ENCODE peak calls at places on chromosomes 5 and 9, in four cellular contexts. O is OCI-LY7, Q is PC-3, P is neural progenitor cell. V is an unnamed sample.

GRCh38 chr5:139394654-139395566 is at the start of gene PROB1:
- DNase-seq in O (no peak), Q (no peak), P (peak), V (peak)

GRCh38 chr5:45037927-45038326 is 229.2 kb downstream of the MRPS30 start:
- DNase-seq in O (no peak), Q (no peak), P (no peak), V (no peak)

GRCh38 chr5:36602711-36603321 is 3.6 kb upstream of the SLC1A3 start:
- DNase-seq in O (no peak), Q (peak), P (no peak), V (no peak)

GRCh38 chr5:54443264-54443663 is 12.2 kb upstream of the HSPB3 start:
- DNase-seq in O (peak), Q (peak), P (peak), V (peak)

GRCh38 chr5:179275381-179275878 is 69.8 kb downstream of the ADAMTS2 start:
- DNase-seq in O (no peak), Q (no peak), P (no peak), V (no peak)

GRCh38 chr5:94524841-94525697 is 93.3 kb downstream of the KIAA0825 start:
- DNase-seq in O (peak), Q (peak), P (peak), V (peak)

GRCh38 chr5:149048806-149049205 is 14.1 kb downstream of the SH3TC2 start:
- DNase-seq in O (no peak), Q (no peak), P (no peak), V (no peak)

GRCh38 chr9:75087279-75087823 is 604 bp downstream of the NMRK1 start:
- DNase-seq in O (peak), Q (peak), P (peak), V (peak)

GRCh38 chr5:180467028-180467427 is 27.2 kb upstream of the CNOT6 start:
- DNase-seq in O (no peak), Q (peak), P (no peak), V (peak)

GRCh38 chr5:132776077-132776931 is 735 bp downstream of the SEPTIN8 start:
- DNase-seq in O (no peak), Q (peak), P (peak), V (peak)

GRCh38 chr5:167261309-167262100 is 1029.9 kb upstream of the WWC1 start:
- DNase-seq in O (no peak), Q (no peak), P (peak), V (peak)

GRCh38 chr5:98774192-98775046 is 956 bp downstream of the RGMB start:
- DNase-seq in O (peak), Q (peak), P (peak), V (peak)

GRCh38 chr5:65866837-65867508 is 59.4 kb upstream of the ERBIN start:
- DNase-seq in O (no peak), Q (no peak), P (no peak), V (no peak)

GRCh38 chr5:107968465-107968864 is 297.7 kb upstream of the EFNA5 start:
- DNase-seq in O (no peak), Q (peak), P (no peak), V (peak)

GRCh38 chr5:127608077-127608660 is 40.7 kb upstream of the CTXN3 start:
- DNase-seq in O (no peak), Q (no peak), P (no peak), V (no peak)

GRCh38 chr5:37768362-37768761 is 71.5 kb downstream of the GDNF start:
- DNase-seq in O (no peak), Q (no peak), P (no peak), V (no peak)

GRCh38 chr5:83957188-83957587 is 236.5 kb upstream of the HAPLN1 start:
- DNase-seq in O (no peak), Q (peak), P (no peak), V (peak)

GRCh38 chr9:37209431-37210386 is 89.3 kb downstream of the ZCCHC7 start:
- DNase-seq in O (peak), Q (peak), P (peak), V (peak)

GRCh38 chr5:126098330-126099017 is 324.7 kb upstream of the GRAMD2B start:
- DNase-seq in O (no peak), Q (no peak), P (no peak), V (peak)

GRCh38 chr9:137049544-137050449 is 3.8 kb upstream of the NPDC1 start:
- DNase-seq in O (peak), Q (peak), P (peak), V (peak)

GRCh38 chr5:6905423-6905822 is 192.2 kb downstream of the TENT4A start:
- DNase-seq in O (no peak), Q (no peak), P (no peak), V (peak)

GRCh38 chr9:33893861-33894260 is 76.9 kb downstream of the UBE2R2 start:
- DNase-seq in O (no peak), Q (no peak), P (no peak), V (no peak)

GRCh38 chr9:69996947-69997346 is 46.7 kb upstream of the MAMDC2 start:
- DNase-seq in O (no peak), Q (no peak), P (no peak), V (no peak)

GRCh38 chr9:111400564-111400898 is 70.5 kb upstream of the OR2K2 start:
- DNase-seq in O (no peak), Q (no peak), P (no peak), V (peak)

GRCh38 chr5:139374909-139375308 is 8.2 kb downstream of the SLC23A1 start:
- DNase-seq in O (no peak), Q (no peak), P (no peak), V (no peak)

GRCh38 chr5:139385061-139385889 is 2.2 kb upstream of the SLC23A1 start:
- DNase-seq in O (peak), Q (no peak), P (no peak), V (peak)

GRCh38 chr5:560792-561166 is 36.5 kb upstream of the SLC9A3 start:
- DNase-seq in O (no peak), Q (no peak), P (no peak), V (no peak)

GRCh38 chr9:136309806-136310220 is 5.9 kb upstream of the CCDC187 start:
- DNase-seq in O (no peak), Q (no peak), P (no peak), V (no peak)

GRCh38 chr9:2418619-2419018 is 203.0 kb upstream of the VLDLR start:
- DNase-seq in O (no peak), Q (no peak), P (no peak), V (peak)

GRCh38 chr9:87545858-87546257 is 48.2 kb downstream of the DAPK1 start:
- DNase-seq in O (no peak), Q (no peak), P (no peak), V (peak)

GRCh38 chr9:87540444-87541105 is 42.9 kb downstream of the DAPK1 start:
- DNase-seq in O (no peak), Q (no peak), P (no peak), V (no peak)

GRCh38 chr9:87541663-87542062 is 44.0 kb downstream of the DAPK1 start:
- DNase-seq in O (no peak), Q (no peak), P (no peak), V (no peak)

GRCh38 chr9:87542180-87542579 is 44.5 kb downstream of the DAPK1 start:
- DNase-seq in O (no peak), Q (no peak), P (no peak), V (no peak)

GRCh38 chr9:87543251-87543650 is 45.6 kb downstream of the DAPK1 start:
- DNase-seq in O (no peak), Q (no peak), P (no peak), V (peak)
- H3K4me2 ChIP-seq in O (no peak), Q (no peak), P (no peak), V (no peak)

GRCh38 chr9:101860920-101861319 is 122.5 kb upstream of the GRIN3A start:
- DNase-seq in O (no peak), Q (no peak), P (no peak), V (no peak)
- TF ChIP-seq EZH2phosphoT487 in O (no peak), Q (no peak), P (no peak), V (no peak)

GRCh38 chr5:40622463-40623252 is 57.1 kb upstream of the PTGER4 start:
- DNase-seq in O (no peak), Q (no peak), P (no peak), V (no peak)
- H2AFZ ChIP-seq in O (no peak), Q (no peak), P (no peak), V (no peak)

GRCh38 chr9:116286287-116286686 is 132.7 kb downstream of the PAPPA start:
- DNase-seq in O (no peak), Q (no peak), P (peak), V (no peak)
- H3K4me2 ChIP-seq in O (no peak), Q (no peak), P (peak), V (no peak)

DNA sequence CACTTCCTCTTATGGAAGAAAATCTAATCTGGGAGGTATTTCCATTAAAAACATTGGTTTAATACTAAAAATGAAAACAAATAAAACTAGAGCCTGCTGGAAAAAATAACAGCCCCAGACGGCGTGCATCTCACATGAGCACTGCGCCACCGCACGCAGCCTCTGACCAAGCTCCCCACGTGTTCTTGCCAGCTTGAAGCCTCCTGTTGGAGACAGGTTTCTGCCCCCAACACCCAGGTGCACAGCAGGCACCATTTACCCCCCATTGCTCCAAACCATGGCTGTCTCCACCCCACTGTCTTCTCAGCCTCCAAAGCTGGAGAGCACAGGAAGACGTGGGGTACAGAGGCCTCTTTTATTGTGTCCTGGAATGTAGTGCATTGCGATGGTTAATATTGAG is 10.7 kb upstream of the COL5A1 start:
- DNase-seq in O (no peak), Q (no peak), P (no peak), V (no peak)
- TF ChIP-seq EZH2phosphoT487 in O (no peak), Q (no peak), P (no peak), V (no peak)

GRCh38 chr5:161548472-161549094 is 2.1 kb upstream of the GABRB2 start:
- DNase-seq in O (peak), Q (no peak), P (peak), V (peak)
- H2AFZ ChIP-seq in O (no peak), Q (no peak), P (peak), V (no peak)

DNA sequence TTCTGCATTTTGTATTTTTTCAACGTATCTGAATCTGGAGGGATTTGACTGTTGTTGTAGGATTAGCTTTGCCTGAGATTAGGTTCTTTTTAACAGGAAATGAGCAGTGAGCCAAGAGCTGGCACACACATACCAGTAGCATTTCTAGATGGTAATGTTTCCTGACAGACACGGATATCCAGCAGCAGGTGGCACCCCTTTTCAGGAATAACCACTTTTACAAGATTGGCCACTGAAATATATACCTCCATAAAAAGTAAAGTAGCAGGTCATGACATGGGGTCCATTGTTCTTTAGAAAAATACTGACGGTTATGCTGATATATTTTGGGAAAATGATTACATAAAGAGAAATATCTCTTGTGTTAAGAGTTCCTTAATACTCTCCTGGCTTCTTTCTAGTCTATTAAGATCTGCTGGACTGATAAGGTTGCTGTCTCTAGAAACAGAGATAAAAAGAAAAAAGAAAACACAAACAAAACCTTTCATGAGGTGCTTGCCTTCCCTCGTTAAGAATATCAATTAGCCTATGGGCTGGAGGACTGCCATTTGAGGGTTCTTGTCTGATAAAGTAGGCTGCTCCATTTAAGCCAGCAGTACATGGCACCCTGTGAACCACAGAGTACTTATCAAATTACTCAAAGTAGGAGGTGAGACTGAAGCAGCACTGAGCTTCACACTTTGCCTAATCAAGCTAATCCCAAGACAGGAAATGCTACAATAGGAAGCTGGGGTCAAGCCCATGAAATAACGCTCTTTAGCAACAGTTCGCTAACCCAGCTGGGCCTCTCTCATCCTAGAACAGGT is 101.6 kb upstream of the PCA3 start:
- DNase-seq in O (peak), Q (no peak), P (no peak), V (no peak)
- H3K4me2 ChIP-seq in O (peak), Q (no peak), P (peak), V (no peak)